ENCODE peak calls at places on chromosomes 1 and 21, in five cellular contexts. X, S, F, J and W are unnamed samples.
A peak's percentile ranks its signal among the peaks of the same experiment; 100 is the strongest.

GRCh38 chr1:205536759-205537361 is 32.4 kb downstream of the CDK18 start:
- DNase-seq in S (peak; percentile 10), F (no peak), J (no peak), X (peak; percentile 85), W (no peak)

GRCh38 chr1:15948600-15949452 is 27.1 kb downstream of the ZBTB17 start:
- DNase-seq in X (peak; percentile 38), F (no peak), S (peak; percentile 82), J (peak; percentile 95), W (no peak)

GRCh38 chr1:208256556-208256955 is 12.4 kb upstream of the PLXNA2 start:
- DNase-seq in F (no peak), X (no peak), S (no peak), J (no peak), W (no peak)

GRCh38 chr1:113684153-113684541 is 75.1 kb downstream of the PHTF1 start:
- DNase-seq in X (no peak), S (peak; percentile 57), F (no peak), J (no peak), W (no peak)

GRCh38 chr1:160637821-160638539 is 8.9 kb downstream of the SLAMF1 start:
- DNase-seq in F (peak; percentile 83), X (no peak), J (no peak), S (no peak), W (peak; percentile 82)

GRCh38 chr1:10904396-10905358 is 107.8 kb upstream of the TARDBP start:
- DNase-seq in F (peak; percentile 62), S (no peak), X (no peak), J (no peak), W (peak; percentile 80)

GRCh38 chr1:228314315-228314657 is 92.3 kb downstream of the TRIM11 start:
- DNase-seq in F (no peak), J (no peak), X (no peak), S (no peak), W (no peak)

GRCh38 chr1:29704430-29704829 is 468.1 kb downstream of the PTPRU start:
- DNase-seq in X (no peak), J (no peak), S (no peak), F (no peak), W (no peak)

GRCh38 chr1:10070206-10070605 is 37.4 kb downstream of the UBE4B start:
- DNase-seq in X (no peak), F (no peak), J (no peak), S (no peak), W (no peak)

GRCh38 chr1:6445062-6445763 is 20.6 kb downstream of the ESPN start:
- DNase-seq in F (no peak), S (no peak), J (no peak), X (peak; percentile 80), W (no peak)

GRCh38 chr1:26083246-26083645 is 15.8 kb upstream of the TRIM63 start:
- DNase-seq in X (no peak), F (no peak), S (peak; percentile 34), J (no peak), W (no peak)

GRCh38 chr1:3488432-3488831 is 34.0 kb downstream of the ARHGEF16 start:
- DNase-seq in F (no peak), X (no peak), J (no peak), S (no peak), W (no peak)

GRCh38 chr21:15224346-15225086 is 159.7 kb upstream of the NRIP1 start:
- DNase-seq in F (no peak), S (no peak), J (no peak), X (no peak), W (no peak)

GRCh38 chr1:31064115-31064514 is 1.4 kb downstream of the PUM1 start:
- DNase-seq in J (no peak), S (no peak), F (no peak), X (no peak), W (no peak)

GRCh38 chr21:43208561-43209332 is 39.9 kb downstream of the CRYAA start:
- DNase-seq in J (no peak), S (no peak), F (no peak), X (no peak), W (no peak)

GRCh38 chr1:110916669-110917306 is 43.8 kb downstream of the CD53 start:
- DNase-seq in J (no peak), F (no peak), S (no peak), X (no peak), W (peak; percentile 55)

GRCh38 chr1:43622901-43623780 is 26.8 kb upstream of the KDM4A start:
- DNase-seq in F (no peak), S (no peak), J (no peak), X (no peak), W (no peak)

GRCh38 chr1:86798608-86799291 is 94.4 kb downstream of the SH3GLB1 start:
- DNase-seq in F (no peak), X (no peak), S (no peak), J (no peak), W (no peak)

GRCh38 chr21:45256912-45257672 is 30.6 kb downstream of the POFUT2 start:
- DNase-seq in S (no peak), F (no peak), X (no peak), J (no peak), W (peak; percentile 85)

GRCh38 chr21:32807717-32808380 is 36.3 kb upstream of the PAXBP1 start:
- DNase-seq in J (peak; percentile 49), F (no peak), X (no peak), S (no peak), W (no peak)

GRCh38 chr1:119767486-119767885 is 1.2 kb downstream of the HMGCS2 start:
- DNase-seq in J (no peak), X (no peak), F (no peak), S (no peak), W (no peak)

GRCh38 chr1:172647987-172648386 is 10.9 kb upstream of the FASLG start:
- DNase-seq in S (no peak), F (no peak), J (no peak), X (no peak), W (no peak)

GRCh38 chr21:18608226-18608625 is 204.6 kb upstream of the TMPRSS15 start:
- DNase-seq in X (no peak), S (no peak), J (no peak), F (no peak), W (no peak)

GRCh38 chr21:40623550-40623949 is 223.4 kb downstream of the DSCAM start:
- DNase-seq in F (no peak), X (no peak), J (no peak), S (no peak), W (no peak)

GRCh38 chr1:4425892-4426291 is 228.5 kb upstream of the AJAP1 start:
- DNase-seq in S (no peak), X (no peak), J (no peak), F (no peak), W (no peak)

GRCh38 chr1:50620680-50621329 is 197.6 kb upstream of the DMRTA2 start:
- DNase-seq in F (no peak), J (peak; percentile 9), S (no peak), X (peak; percentile 64), W (peak; percentile 5)

GRCh38 chr1:66296901-66297300 is 237.1 kb upstream of the SGIP1 start:
- DNase-seq in J (no peak), S (no peak), F (no peak), X (no peak), W (no peak)

GRCh38 chr1:10791117-10791951 is 5.1 kb downstream of the CASZ1 start:
- DNase-seq in F (no peak), X (no peak), S (no peak), J (no peak), W (no peak)

GRCh38 chr1:68384872-68385390 is 64.8 kb downstream of the RPE65 start:
- DNase-seq in F (no peak), X (no peak), J (peak; percentile 4), S (no peak), W (no peak)

GRCh38 chr1:35945327-35945726 is 14.4 kb downstream of the AGO3 start:
- DNase-seq in X (no peak), F (no peak), J (no peak), S (no peak), W (no peak)

DNA sequence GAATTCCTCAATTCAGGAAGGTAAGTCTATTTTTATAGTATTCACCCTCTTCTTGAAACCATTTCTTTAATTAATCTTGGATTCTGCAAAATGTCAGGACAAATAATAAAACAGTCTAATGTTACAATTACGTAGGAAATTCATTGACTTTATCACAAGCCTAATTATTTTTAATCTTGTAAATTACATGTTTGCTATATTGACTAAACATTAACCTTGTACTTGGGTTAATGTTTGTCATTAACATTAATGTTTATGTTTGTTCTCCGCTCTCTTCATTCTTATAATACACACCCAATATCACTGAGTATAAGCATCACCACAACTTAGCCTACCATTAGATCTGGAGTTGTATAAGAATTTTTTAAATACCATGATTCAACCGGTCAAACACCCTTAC is 2.8 kb downstream of the GCLM start:
- DNase-seq in X (no peak), F (no peak), J (no peak), S (no peak), W (no peak)
- H3K4me3 ChIP-seq in X (no peak overlapping the region), F (no peak overlapping the region), J (peak overlapping the region; percentile 14), S (no peak overlapping the region), W (no peak overlapping the region)

GRCh38 chr1:77925966-77926365 is 37.5 kb downstream of the NEXN start:
- DNase-seq in X (no peak), J (no peak), F (no peak), S (no peak), W (no peak)

GRCh38 chr1:77926561-77927357 is 38.3 kb downstream of the NEXN start:
- DNase-seq in X (no peak), S (no peak), J (no peak), F (no peak), W (peak; percentile 12)

GRCh38 chr1:77925536-77925935 is 37.1 kb downstream of the NEXN start:
- DNase-seq in J (peak; percentile 37), X (no peak), F (no peak), S (no peak), W (no peak)

GRCh38 chr1:77927414-77927813 is 39.0 kb downstream of the NEXN start:
- DNase-seq in J (no peak), S (no peak), X (no peak), F (no peak), W (no peak)

DNA sequence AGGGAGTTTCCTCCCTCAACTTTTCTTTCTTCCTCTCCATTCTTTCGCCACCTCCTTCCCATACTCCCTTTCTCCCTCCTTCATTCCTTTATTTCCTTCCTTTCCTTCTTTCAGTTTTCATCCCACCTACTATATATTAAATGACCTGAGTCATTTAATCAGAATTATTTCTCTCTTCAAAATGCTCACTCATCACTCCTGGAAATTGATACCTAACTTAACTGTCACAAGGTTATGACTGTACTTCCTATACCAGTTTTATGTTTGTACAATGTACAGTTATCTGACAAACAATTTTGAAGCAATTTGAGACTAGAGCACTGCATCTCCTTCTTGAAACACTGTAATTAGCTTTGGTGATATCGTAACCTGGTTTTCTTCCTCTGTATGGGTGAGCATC is 41.4 kb downstream of the NEXN start:
- DNase-seq in J (no peak), X (no peak), F (no peak), S (no peak), W (no peak)
- H3K4me3 ChIP-seq in J (no peak overlapping the region), X (no peak overlapping the region), F (no peak overlapping the region), S (no peak overlapping the region), W (no peak overlapping the region)

DNA sequence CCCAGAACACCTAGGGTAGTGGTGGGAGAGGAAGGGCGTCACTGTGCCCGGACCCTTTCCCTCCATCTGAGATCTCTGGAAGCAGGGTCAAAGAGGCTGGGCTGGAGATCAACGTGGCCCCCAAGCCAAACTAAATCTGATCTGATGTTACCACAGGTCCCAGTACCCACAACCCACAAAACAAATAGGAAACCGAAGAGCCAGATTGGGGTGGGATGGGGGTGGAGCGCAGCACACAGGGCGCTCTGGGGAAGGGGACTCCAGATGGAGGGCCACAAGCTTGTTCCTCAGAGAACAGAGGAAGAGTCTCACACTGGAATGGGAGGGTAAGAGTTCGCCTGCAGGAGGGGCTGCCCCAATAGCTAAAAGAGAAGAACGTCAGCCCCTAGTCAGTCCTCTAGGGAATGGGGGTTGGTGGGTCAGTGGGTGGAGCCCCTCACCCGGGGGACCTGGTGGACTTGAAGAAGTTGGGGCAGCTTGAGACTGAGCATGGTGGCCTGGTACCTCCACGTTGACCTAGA is 1.6 kb downstream of the PAQR6 start:
- DNase-seq in S (no peak), X (no peak), F (no peak), J (no peak), W (no peak)
- H3K4me3 ChIP-seq in S (peak overlapping the region; percentile 52), X (peak overlapping the region; percentile 36), F (peak overlapping the region; percentile 55), J (no peak overlapping the region), W (no peak overlapping the region)

GRCh38 chr1:37476460-37477197 is 2.2 kb downstream of the ZC3H12A start:
- DNase-seq in J (no peak), X (peak; percentile 75), F (no peak), S (peak; percentile 80), W (no peak)
- H3K4me3 ChIP-seq in J (peak overlapping the region; percentile 54), X (peak overlapping the region; percentile 89), F (peak overlapping the region; percentile 87), S (peak overlapping the region; percentile 72), W (peak overlapping the region; percentile 11)